ENCODE peak calls at places on chromosome 9, in six cellular contexts. One of them, this sample, is unnamed.

GRCh38 chr9:89359636-89360315 is 41.5 kb downstream of the SECISBP2 start:
- DNase-seq in kidney epithelial cell: no peak
- DNase-seq in foreskin fibroblast: peak
- DNase-seq in CD8-positive, alpha-beta T cell: no peak
- DNase-seq in thoracic aorta: no peak
- DNase-seq in A549: no peak
- DNase-seq in this sample: no peak

GRCh38 chr9:114733814-114734213 is 51.8 kb upstream of the TEX48 start:
- DNase-seq in kidney epithelial cell: no peak
- DNase-seq in foreskin fibroblast: no peak
- DNase-seq in CD8-positive, alpha-beta T cell: no peak
- DNase-seq in thoracic aorta: no peak
- DNase-seq in A549: peak
- DNase-seq in this sample: no peak

GRCh38 chr9:117779760-117780159 is 75.6 kb downstream of the TLR4 start:
- DNase-seq in kidney epithelial cell: no peak
- DNase-seq in foreskin fibroblast: no peak
- DNase-seq in CD8-positive, alpha-beta T cell: no peak
- DNase-seq in thoracic aorta: no peak
- DNase-seq in A549: no peak
- DNase-seq in this sample: no peak

GRCh38 chr9:38057416-38058195 is 11.4 kb downstream of the SHB start:
- DNase-seq in kidney epithelial cell: no peak
- DNase-seq in foreskin fibroblast: no peak
- DNase-seq in CD8-positive, alpha-beta T cell: no peak
- DNase-seq in thoracic aorta: no peak
- DNase-seq in A549: no peak
- DNase-seq in this sample: no peak

GRCh38 chr9:130940693-130941576 is 1.9 kb upstream of the FIBCD1 start:
- DNase-seq in kidney epithelial cell: no peak
- DNase-seq in foreskin fibroblast: no peak
- DNase-seq in CD8-positive, alpha-beta T cell: peak
- DNase-seq in thoracic aorta: no peak
- DNase-seq in A549: peak
- DNase-seq in this sample: peak

GRCh38 chr9:84349706-84350105 is 9.1 kb upstream of the SLC28A3 start:
- DNase-seq in kidney epithelial cell: no peak
- DNase-seq in foreskin fibroblast: no peak
- DNase-seq in CD8-positive, alpha-beta T cell: no peak
- DNase-seq in thoracic aorta: no peak
- DNase-seq in A549: no peak
- DNase-seq in this sample: no peak

GRCh38 chr9:21443849-21444625 is 3.8 kb downstream of the IFNA1 start:
- DNase-seq in kidney epithelial cell: no peak
- DNase-seq in foreskin fibroblast: no peak
- DNase-seq in CD8-positive, alpha-beta T cell: no peak
- DNase-seq in thoracic aorta: no peak
- DNase-seq in A549: no peak
- DNase-seq in this sample: peak

GRCh38 chr9:130470950-130471349 is 26.2 kb downstream of the ASS1 start:
- DNase-seq in kidney epithelial cell: no peak
- DNase-seq in foreskin fibroblast: no peak
- DNase-seq in CD8-positive, alpha-beta T cell: no peak
- DNase-seq in thoracic aorta: no peak
- DNase-seq in A549: no peak
- DNase-seq in this sample: no peak

GRCh38 chr9:37406603-37407401 is 15.7 kb upstream of the GRHPR start:
- DNase-seq in kidney epithelial cell: no peak
- DNase-seq in foreskin fibroblast: no peak
- DNase-seq in CD8-positive, alpha-beta T cell: no peak
- DNase-seq in thoracic aorta: no peak
- DNase-seq in A549: no peak
- DNase-seq in this sample: no peak

GRCh38 chr9:2017459-2018161 is 2.5 kb downstream of the SMARCA2 start:
- DNase-seq in kidney epithelial cell: no peak
- DNase-seq in foreskin fibroblast: peak
- DNase-seq in CD8-positive, alpha-beta T cell: peak
- DNase-seq in thoracic aorta: peak
- DNase-seq in A549: peak
- DNase-seq in this sample: peak

GRCh38 chr9:2018162-2018643 is 3.1 kb downstream of the SMARCA2 start:
- DNase-seq in kidney epithelial cell: no peak
- DNase-seq in foreskin fibroblast: no peak
- DNase-seq in CD8-positive, alpha-beta T cell: no peak
- DNase-seq in thoracic aorta: no peak
- DNase-seq in A549: no peak
- DNase-seq in this sample: no peak

GRCh38 chr9:2015581-2016410 is 649 bp downstream of the SMARCA2 start:
- DNase-seq in kidney epithelial cell: no peak
- DNase-seq in foreskin fibroblast: peak
- DNase-seq in CD8-positive, alpha-beta T cell: peak
- DNase-seq in thoracic aorta: peak
- DNase-seq in A549: peak
- DNase-seq in this sample: peak

GRCh38 chr9:2017209-2017458 is 2.0 kb downstream of the SMARCA2 start:
- DNase-seq in kidney epithelial cell: no peak
- DNase-seq in foreskin fibroblast: no peak
- DNase-seq in CD8-positive, alpha-beta T cell: no peak
- DNase-seq in thoracic aorta: peak
- DNase-seq in A549: no peak
- DNase-seq in this sample: no peak

GRCh38 chr9:2016411-2017208 is 1.5 kb downstream of the SMARCA2 start:
- DNase-seq in kidney epithelial cell: no peak
- DNase-seq in foreskin fibroblast: peak
- DNase-seq in CD8-positive, alpha-beta T cell: peak
- DNase-seq in thoracic aorta: peak
- DNase-seq in A549: peak
- DNase-seq in this sample: peak
- TF ChIP-seq CTCF in kidney epithelial cell: no peak
- TF ChIP-seq CTCF in foreskin fibroblast: no peak
- TF ChIP-seq CTCF in CD8-positive, alpha-beta T cell: no peak
- TF ChIP-seq CTCF in thoracic aorta: no peak
- TF ChIP-seq CTCF in A549: no peak
- TF ChIP-seq CTCF in this sample: no peak

DNA sequence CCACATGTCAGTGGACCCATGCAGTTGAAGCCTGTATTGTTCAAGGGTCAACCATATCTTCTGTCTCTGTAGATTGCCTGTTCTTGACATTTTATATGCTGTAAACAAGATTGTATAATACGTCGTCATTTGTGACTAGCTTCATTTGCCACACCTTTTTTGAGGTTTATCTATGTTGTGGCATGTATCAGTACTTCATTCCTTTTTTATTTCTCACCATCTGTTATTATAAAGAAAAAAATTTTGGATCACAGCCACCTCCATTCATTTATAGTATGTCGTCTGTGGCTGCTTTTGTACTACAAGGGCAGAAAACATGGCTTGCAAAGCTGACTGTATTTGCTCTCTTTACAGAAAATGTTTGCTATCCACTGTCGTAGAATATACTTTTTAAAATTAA is 72.4 kb downstream of the TEK start:
- DNase-seq in kidney epithelial cell: no peak
- DNase-seq in foreskin fibroblast: no peak
- DNase-seq in CD8-positive, alpha-beta T cell: no peak
- DNase-seq in thoracic aorta: no peak
- DNase-seq in A549: no peak
- DNase-seq in this sample: no peak
- TF ChIP-seq CTCF in kidney epithelial cell: no peak
- TF ChIP-seq CTCF in foreskin fibroblast: no peak
- TF ChIP-seq CTCF in CD8-positive, alpha-beta T cell: no peak
- TF ChIP-seq CTCF in thoracic aorta: no peak
- TF ChIP-seq CTCF in A549: no peak
- TF ChIP-seq CTCF in this sample: no peak

GRCh38 chr9:17019398-17019797 is 115.4 kb upstream of the CNTLN start:
- DNase-seq in kidney epithelial cell: no peak
- DNase-seq in foreskin fibroblast: no peak
- DNase-seq in CD8-positive, alpha-beta T cell: no peak
- DNase-seq in thoracic aorta: no peak
- DNase-seq in A549: no peak
- DNase-seq in this sample: no peak

GRCh38 chr9:17018540-17019196 is 116.2 kb upstream of the CNTLN start:
- DNase-seq in kidney epithelial cell: no peak
- DNase-seq in foreskin fibroblast: no peak
- DNase-seq in CD8-positive, alpha-beta T cell: no peak
- DNase-seq in thoracic aorta: no peak
- DNase-seq in A549: no peak
- DNase-seq in this sample: no peak

GRCh38 chr9:17024129-17024528 is 110.7 kb upstream of the CNTLN start:
- DNase-seq in kidney epithelial cell: no peak
- DNase-seq in foreskin fibroblast: no peak
- DNase-seq in CD8-positive, alpha-beta T cell: no peak
- DNase-seq in thoracic aorta: no peak
- DNase-seq in A549: no peak
- DNase-seq in this sample: no peak

GRCh38 chr9:17018001-17018491 is 116.8 kb upstream of the CNTLN start:
- DNase-seq in kidney epithelial cell: no peak
- DNase-seq in foreskin fibroblast: peak
- DNase-seq in CD8-positive, alpha-beta T cell: no peak
- DNase-seq in thoracic aorta: peak
- DNase-seq in A549: no peak
- DNase-seq in this sample: no peak

GRCh38 chr9:17021379-17021970 is 113.4 kb upstream of the CNTLN start:
- DNase-seq in kidney epithelial cell: no peak
- DNase-seq in foreskin fibroblast: no peak
- DNase-seq in CD8-positive, alpha-beta T cell: no peak
- DNase-seq in thoracic aorta: no peak
- DNase-seq in A549: no peak
- DNase-seq in this sample: no peak
- TF ChIP-seq CTCF in kidney epithelial cell: no peak
- TF ChIP-seq CTCF in foreskin fibroblast: no peak
- TF ChIP-seq CTCF in CD8-positive, alpha-beta T cell: no peak
- TF ChIP-seq CTCF in thoracic aorta: no peak
- TF ChIP-seq CTCF in A549: no peak
- TF ChIP-seq CTCF in this sample: no peak

DNA sequence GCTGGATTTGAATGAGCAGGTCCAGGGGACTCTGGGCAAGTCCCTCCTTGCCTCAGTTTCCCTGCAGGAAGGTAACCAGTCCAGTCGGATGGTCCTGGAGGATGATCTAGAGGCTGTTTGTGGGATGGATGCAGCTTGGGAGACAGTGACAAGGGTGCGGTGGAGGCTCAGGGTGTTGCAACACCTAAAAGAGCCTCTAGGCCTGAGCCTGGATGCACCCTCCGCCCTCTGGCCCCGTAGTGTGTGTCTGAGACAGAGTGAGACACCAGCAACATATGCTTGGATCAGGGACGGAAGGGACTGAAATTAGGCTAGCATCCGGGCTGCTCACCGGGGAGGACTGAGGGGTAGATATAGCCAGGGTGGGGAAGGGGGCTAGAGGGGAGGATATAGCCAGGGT is 1.1 kb downstream of the CRAT start:
- DNase-seq in kidney epithelial cell: no peak
- DNase-seq in foreskin fibroblast: peak
- DNase-seq in CD8-positive, alpha-beta T cell: no peak
- DNase-seq in thoracic aorta: no peak
- DNase-seq in A549: peak
- DNase-seq in this sample: no peak
- TF ChIP-seq CTCF in kidney epithelial cell: no peak
- TF ChIP-seq CTCF in foreskin fibroblast: no peak
- TF ChIP-seq CTCF in CD8-positive, alpha-beta T cell: no peak
- TF ChIP-seq CTCF in thoracic aorta: no peak
- TF ChIP-seq CTCF in A549: no peak
- TF ChIP-seq CTCF in this sample: no peak

GRCh38 chr9:104808030-104808614 is 44.2 kb downstream of the NIPSNAP3B start:
- DNase-seq in kidney epithelial cell: no peak
- DNase-seq in foreskin fibroblast: peak
- DNase-seq in CD8-positive, alpha-beta T cell: no peak
- DNase-seq in thoracic aorta: no peak
- DNase-seq in A549: peak
- DNase-seq in this sample: no peak
- TF ChIP-seq CTCF in kidney epithelial cell: peak
- TF ChIP-seq CTCF in foreskin fibroblast: peak
- TF ChIP-seq CTCF in CD8-positive, alpha-beta T cell: no peak
- TF ChIP-seq CTCF in thoracic aorta: no peak
- TF ChIP-seq CTCF in A549: peak
- TF ChIP-seq CTCF in this sample: no peak

GRCh38 chr9:95907794-95908193 is 32.3 kb downstream of the ERCC6L2 start:
- DNase-seq in kidney epithelial cell: no peak
- DNase-seq in foreskin fibroblast: no peak
- DNase-seq in CD8-positive, alpha-beta T cell: no peak
- DNase-seq in thoracic aorta: no peak
- DNase-seq in A549: no peak
- DNase-seq in this sample: no peak
- TF ChIP-seq CTCF in kidney epithelial cell: peak
- TF ChIP-seq CTCF in foreskin fibroblast: peak
- TF ChIP-seq CTCF in CD8-positive, alpha-beta T cell: peak
- TF ChIP-seq CTCF in thoracic aorta: no peak
- TF ChIP-seq CTCF in A549: peak
- TF ChIP-seq CTCF in this sample: peak

DNA sequence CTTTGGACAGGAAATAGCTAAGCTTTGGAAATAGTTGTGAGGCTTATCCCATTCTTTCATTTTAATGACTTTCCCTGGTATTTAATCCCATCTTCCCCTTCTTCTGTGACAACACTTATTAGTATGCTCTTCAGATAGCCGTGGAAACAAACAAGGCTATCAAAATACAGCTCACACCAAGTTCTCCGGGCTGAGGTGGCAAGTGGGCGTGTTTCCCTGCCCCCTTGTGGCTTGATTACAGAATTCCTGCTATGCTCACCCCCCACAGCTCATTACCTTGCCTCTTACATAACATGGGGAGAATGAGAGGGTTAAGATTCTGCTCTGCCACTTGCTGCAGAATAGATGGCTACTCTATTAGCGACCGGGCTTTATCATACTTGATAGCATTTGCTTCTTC is 437.1 kb upstream of the TLE4 start:
- DNase-seq in kidney epithelial cell: no peak
- DNase-seq in foreskin fibroblast: no peak
- DNase-seq in CD8-positive, alpha-beta T cell: no peak
- DNase-seq in thoracic aorta: no peak
- DNase-seq in A549: peak
- DNase-seq in this sample: no peak
- TF ChIP-seq CTCF in kidney epithelial cell: peak
- TF ChIP-seq CTCF in foreskin fibroblast: peak
- TF ChIP-seq CTCF in CD8-positive, alpha-beta T cell: no peak
- TF ChIP-seq CTCF in thoracic aorta: no peak
- TF ChIP-seq CTCF in A549: no peak
- TF ChIP-seq CTCF in this sample: no peak

GRCh38 chr9:108374606-108375005 is 481.2 kb downstream of the ACTL7B start:
- DNase-seq in kidney epithelial cell: no peak
- DNase-seq in foreskin fibroblast: no peak
- DNase-seq in CD8-positive, alpha-beta T cell: no peak
- DNase-seq in thoracic aorta: no peak
- DNase-seq in A549: no peak
- DNase-seq in this sample: no peak
- TF ChIP-seq CTCF in kidney epithelial cell: no peak
- TF ChIP-seq CTCF in foreskin fibroblast: no peak
- TF ChIP-seq CTCF in CD8-positive, alpha-beta T cell: no peak
- TF ChIP-seq CTCF in thoracic aorta: no peak
- TF ChIP-seq CTCF in A549: no peak
- TF ChIP-seq CTCF in this sample: no peak